ENCODE peak calls at places on chromosomes 3 and 15, in five cellular contexts. Y is cardiac fibroblast; R is astrocyte of the spinal cord; O is CD8-positive, alpha-beta T cell; N is tibial artery. U is an unnamed sample.

GRCh38 chr15:59846100-59846499 is 157.0 kb upstream of the BNIP2 start:
- DNase-seq in Y (no peak), O (no peak), R (no peak), N (no peak), U (no peak)

GRCh38 chr15:33068531-33068990 is 126.0 kb downstream of the FMN1 start:
- DNase-seq in Y (no peak), O (no peak), R (peak; percentile 54), N (no peak), U (no peak)

GRCh38 chr15:65004993-65005392 is 15.3 kb upstream of the SPG21 start:
- DNase-seq in N (no peak), R (no peak), O (no peak), Y (no peak), U (no peak)

GRCh38 chr3:38720465-38720864 is 71.0 kb upstream of the SCN5A start:
- DNase-seq in N (no peak), O (no peak), R (no peak), Y (no peak), U (no peak)

GRCh38 chr3:112092439-112093179 is 6.4 kb downstream of the C3orf52 start:
- DNase-seq in N (no peak), Y (peak; percentile 18), O (no peak), R (peak; percentile 55), U (no peak)

GRCh38 chr15:30992465-30992864 is 1.0 kb upstream of the MTMR10 start:
- DNase-seq in Y (no peak), N (no peak), R (no peak), O (no peak), U (no peak)

GRCh38 chr3:7410782-7411181 is 549.9 kb downstream of the GRM7 start:
- DNase-seq in Y (no peak), N (no peak), R (no peak), O (no peak), U (no peak)

GRCh38 chr15:64634576-64635485 is 140.6 kb downstream of the RBPMS2 start:
- DNase-seq in N (no peak), O (peak; percentile 27), Y (peak; percentile 42), R (peak; percentile 67), U (no peak)

GRCh38 chr15:82140859-82141258 is 95.0 kb upstream of the MEX3B start:
- DNase-seq in Y (no peak), N (no peak), O (no peak), R (no peak), U (no peak)

GRCh38 chr3:161770532-161771386 is 274.2 kb downstream of the OTOL1 start:
- DNase-seq in Y (peak; percentile 87), R (peak; percentile 97), O (no peak), N (no peak), U (no peak)

GRCh38 chr3:23810342-23811116 is 4.8 kb downstream of the UBE2E1 start:
- DNase-seq in N (peak; percentile 34), Y (peak; percentile 32), O (peak; percentile 36), R (peak; percentile 30), U (peak; percentile 92)

GRCh38 chr15:85865070-85865684 is 70.5 kb upstream of the KLHL25 start:
- DNase-seq in Y (peak; percentile 60), O (no peak), R (peak; percentile 49), N (no peak), U (no peak)

GRCh38 chr15:32878849-32879795 is 161.3 kb downstream of the GREM1 start:
- DNase-seq in O (no peak), Y (no peak), R (no peak), N (no peak), U (no peak)

GRCh38 chr3:135980343-135980742 is 14.8 kb downstream of the PPP2R3A start:
- DNase-seq in O (no peak), Y (no peak), N (no peak), R (no peak), U (no peak)

GRCh38 chr15:72861511-72861910 is 78.0 kb upstream of the ADPGK start:
- DNase-seq in Y (no peak), R (no peak), O (no peak), N (no peak), U (no peak)

GRCh38 chr15:96327155-96327741 is 3.3 kb upstream of the NR2F2 start:
- DNase-seq in R (peak; percentile 95), Y (peak; percentile 95), N (peak; percentile 27), O (no peak), U (no peak)

GRCh38 chr3:188899887-188900286 is 271.9 kb upstream of the TPRG1 start:
- DNase-seq in R (peak; percentile 31), Y (no peak), N (no peak), O (no peak), U (no peak)

GRCh38 chr15:88490036-88490435 is 22.5 kb downstream of the MRPS11 start:
- DNase-seq in Y (no peak), O (no peak), N (no peak), R (no peak), U (no peak)

GRCh38 chr3:44966795-44967278 is 9.1 kb downstream of the ZDHHC3 start:
- DNase-seq in Y (peak; percentile 32), N (no peak), O (no peak), R (no peak), U (no peak)

GRCh38 chr3:185857208-185857607 is 32.4 kb upstream of the IGF2BP2 start:
- DNase-seq in Y (no peak), N (no peak), O (no peak), R (no peak), U (no peak)

GRCh38 chr15:76667943-76668715 is 237.0 kb downstream of the SCAPER start:
- DNase-seq in R (no peak), O (no peak), N (no peak), Y (peak; percentile 4), U (no peak)

GRCh38 chr3:190166948-190167347 is 46.3 kb upstream of the P3H2 start:
- DNase-seq in O (no peak), R (no peak), Y (no peak), N (no peak), U (no peak)

GRCh38 chr15:89628791-89629715 is 26.2 kb downstream of the KIF7 start:
- DNase-seq in R (no peak), N (no peak), Y (no peak), O (no peak), U (peak; percentile 44)

GRCh38 chr15:84863480-84864428 is 20.7 kb upstream of the SLC28A1 start:
- DNase-seq in N (no peak), R (no peak), O (no peak), Y (peak; percentile 41), U (no peak)

GRCh38 chr3:127646501-127647046 is 17.6 kb downstream of the PODXL2 start:
- DNase-seq in Y (no peak), N (no peak), R (no peak), O (no peak), U (no peak)

GRCh38 chr3:120435621-120436020 is 15.2 kb downstream of the FSTL1 start:
- DNase-seq in O (no peak), Y (peak; percentile 82), R (peak; percentile 70), N (no peak), U (no peak)

DNA sequence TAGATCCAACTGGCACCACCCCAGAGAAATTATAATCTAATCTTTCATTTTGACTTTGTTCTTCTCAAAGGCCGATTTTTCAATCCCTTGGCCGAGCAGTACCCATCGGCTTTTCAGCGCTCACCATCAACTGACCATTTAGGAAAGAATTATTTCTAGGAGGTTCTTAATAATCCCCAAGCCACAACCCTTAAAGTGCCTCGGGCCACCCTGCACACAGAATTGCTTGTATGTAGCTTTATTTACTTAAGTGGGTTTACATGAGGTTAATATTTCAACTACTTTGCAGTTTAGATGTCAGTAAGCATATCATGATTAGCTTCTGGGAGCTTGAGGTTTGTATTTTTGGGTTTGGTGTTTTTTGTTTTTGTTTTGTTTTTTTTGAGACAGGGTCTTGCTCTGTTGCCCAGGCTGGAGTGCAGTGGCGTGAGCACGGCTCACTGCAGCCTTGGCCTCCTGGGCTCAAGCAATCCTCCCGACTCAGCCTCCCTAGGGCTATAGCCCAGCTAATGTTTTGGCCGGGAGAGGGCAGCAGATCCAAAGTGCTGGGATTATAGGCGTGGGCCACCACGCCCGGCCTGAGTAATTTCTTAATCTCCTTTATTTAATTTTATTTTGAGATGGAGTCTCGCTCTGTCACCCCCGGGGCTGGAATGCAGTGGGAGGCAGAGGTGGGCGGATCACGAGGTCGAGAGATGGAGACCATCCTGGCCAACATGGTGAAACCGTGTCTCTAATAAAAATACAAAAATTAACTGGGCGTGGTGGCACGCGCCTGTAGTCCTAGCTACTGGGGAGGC is 801 bp upstream of the CDAN1 start:
- DNase-seq in Y (peak; percentile 39), R (no peak), O (no peak), N (peak; percentile 16), U (no peak)
- TF ChIP-seq CTCF in Y (peak; percentile 11), R (no peak), O (no peak), N (no peak), U (peak; percentile 49)

GRCh38 chr3:196985954-196986885 is 17.6 kb upstream of the PIGZ start:
- DNase-seq in Y (peak; percentile 17), O (no peak), R (no peak), N (no peak), U (peak; percentile 43)
- TF ChIP-seq CTCF in Y (no peak), O (no peak), R (no peak), N (no peak), U (peak; percentile 49)

DNA sequence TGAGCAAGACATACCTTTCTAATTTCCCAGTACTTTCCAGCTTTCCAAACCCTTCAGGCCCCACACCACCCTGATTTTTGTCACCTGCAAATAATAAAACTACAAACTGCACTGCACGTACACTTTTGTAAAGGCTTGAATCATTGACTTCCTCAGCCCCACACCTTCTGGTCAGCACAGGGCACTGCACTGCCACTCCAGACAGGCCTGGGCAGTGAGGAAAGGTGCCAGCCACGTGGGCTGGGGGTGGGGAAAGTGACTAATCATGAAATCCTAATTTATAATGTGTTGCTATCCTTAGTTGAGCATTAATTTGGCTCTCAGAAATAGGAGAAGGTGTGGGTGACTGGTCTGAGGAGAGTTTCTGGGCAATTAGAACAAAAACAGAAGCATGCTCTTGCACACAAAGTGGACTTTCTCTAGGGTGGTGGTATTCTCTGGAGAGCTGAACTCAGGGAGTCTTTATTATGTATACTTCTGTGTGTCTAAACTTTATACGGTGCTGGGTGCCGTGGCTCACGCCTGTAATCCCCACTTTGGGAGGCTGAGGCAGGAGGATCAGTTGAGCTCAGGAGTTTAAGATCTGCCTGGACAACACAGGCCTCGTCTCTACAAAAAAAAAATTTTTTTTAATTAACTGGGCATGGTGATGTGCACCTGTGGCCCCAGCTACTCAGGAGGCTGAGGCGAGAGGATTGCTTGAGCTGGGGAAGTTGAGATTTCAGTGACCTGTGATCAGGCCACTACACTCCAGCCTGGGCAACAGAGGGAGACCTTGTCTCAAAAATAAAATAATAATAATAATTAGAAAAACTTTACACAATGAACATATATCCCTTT is 58.2 kb upstream of the FLNB start:
- DNase-seq in O (no peak), R (no peak), Y (peak; percentile 25), N (no peak), U (peak; percentile 50)
- TF ChIP-seq CTCF in O (no peak), R (peak; percentile 32), Y (peak; percentile 14), N (peak; percentile 46), U (peak; percentile 48)

DNA sequence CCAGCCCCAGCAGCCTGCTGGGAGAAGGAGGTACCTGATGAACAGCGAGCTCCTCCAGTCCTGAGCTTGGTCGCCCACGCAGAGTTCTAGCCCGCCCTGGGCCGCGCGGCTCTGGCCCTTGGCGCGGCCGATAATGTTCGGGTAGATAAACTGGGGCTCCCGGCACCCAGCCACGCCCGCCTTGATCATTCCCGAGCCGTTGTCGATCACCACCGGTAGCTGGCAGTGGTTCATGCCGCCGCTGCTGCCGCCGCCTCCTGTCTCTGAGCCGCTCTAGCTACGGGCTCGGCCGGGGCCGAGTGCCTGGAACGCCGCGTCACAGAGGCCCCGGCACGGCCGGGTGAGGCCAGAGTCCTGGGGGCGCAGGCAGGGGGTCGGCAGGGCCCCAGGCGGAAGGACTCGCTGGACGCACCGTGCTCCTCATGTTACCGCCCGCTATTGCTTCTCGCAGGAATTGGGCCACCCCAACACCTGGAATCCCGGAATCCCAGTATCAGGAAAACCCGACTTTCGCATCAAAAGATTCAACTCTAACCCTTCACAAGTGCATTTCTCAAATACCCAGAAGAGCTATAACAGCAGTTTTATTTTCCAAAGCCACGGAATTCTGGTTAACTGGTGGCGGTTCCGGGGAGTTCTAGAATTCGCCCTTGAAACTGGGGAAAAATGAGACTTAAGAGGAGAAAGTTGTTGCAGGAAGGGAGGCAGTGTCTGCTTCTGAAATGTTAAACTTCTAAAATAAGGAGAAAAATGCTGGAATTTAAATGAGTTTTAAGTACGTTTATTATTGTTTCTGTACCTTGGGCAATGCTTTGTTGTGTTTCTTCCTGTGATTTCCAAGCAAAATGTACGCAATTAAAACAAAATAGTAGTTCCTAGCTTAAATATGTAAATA is at the start of gene ACTRT3:
- DNase-seq in O (peak; percentile 60), R (peak; percentile 70), N (peak; percentile 51), Y (peak; percentile 70), U (no peak)
- TF ChIP-seq CTCF in O (no peak), R (no peak), N (no peak), Y (peak; percentile 5), U (peak; percentile 27)